ENCODE peak calls at places on chromosomes 3 and 15, in seven cellular contexts. One of them, this sample, is unnamed. For H3K36me3 and H3K27me3, the result is how much of the 10 kb centered on the place peaks cover.

GRCh38 chr3:42732829-42733459 is 30.3 kb upstream of the HHATL start:
- DNase-seq in PC-3: peak
- DNase-seq in tibial nerve: no peak
- DNase-seq in GM23248: no peak
- DNase-seq in neural progenitor cell: no peak
- DNase-seq in H7: no peak
- DNase-seq in HepG2: peak
- DNase-seq in this sample: no peak

GRCh38 chr3:54146383-54147239 is 24.3 kb downstream of the CACNA2D3 start:
- DNase-seq in PC-3: peak
- DNase-seq in tibial nerve: no peak
- DNase-seq in GM23248: peak
- DNase-seq in neural progenitor cell: peak
- DNase-seq in H7: peak
- DNase-seq in HepG2: peak
- DNase-seq in this sample: peak

GRCh38 chr3:81723732-81724313 is 37.6 kb downstream of the GBE1 start:
- DNase-seq in PC-3: peak
- DNase-seq in tibial nerve: no peak
- DNase-seq in GM23248: peak
- DNase-seq in neural progenitor cell: no peak
- DNase-seq in H7: no peak
- DNase-seq in HepG2: peak
- DNase-seq in this sample: peak

GRCh38 chr3:73558399-73559075 is 66.2 kb downstream of the PDZRN3 start:
- DNase-seq in PC-3: no peak
- DNase-seq in tibial nerve: no peak
- DNase-seq in GM23248: peak
- DNase-seq in neural progenitor cell: no peak
- DNase-seq in H7: peak
- DNase-seq in HepG2: no peak
- DNase-seq in this sample: no peak

GRCh38 chr3:127964053-127964452 is 49.0 kb downstream of the KBTBD12 start:
- DNase-seq in PC-3: peak
- DNase-seq in tibial nerve: no peak
- DNase-seq in GM23248: no peak
- DNase-seq in neural progenitor cell: no peak
- DNase-seq in H7: no peak
- DNase-seq in HepG2: no peak
- DNase-seq in this sample: no peak

GRCh38 chr3:95120921-95121320 is 1058.1 kb downstream of the NSUN3 start:
- DNase-seq in PC-3: no peak
- DNase-seq in tibial nerve: no peak
- DNase-seq in GM23248: no peak
- DNase-seq in neural progenitor cell: peak
- DNase-seq in H7: no peak
- DNase-seq in HepG2: no peak
- DNase-seq in this sample: no peak

GRCh38 chr3:120854908-120855526 is 53.0 kb upstream of the STXBP5L start:
- DNase-seq in PC-3: peak
- DNase-seq in tibial nerve: no peak
- DNase-seq in GM23248: peak
- DNase-seq in neural progenitor cell: no peak
- DNase-seq in H7: no peak
- DNase-seq in HepG2: no peak
- DNase-seq in this sample: no peak

GRCh38 chr3:171155122-171155700 is 128.7 kb upstream of the SLC2A2 start:
- DNase-seq in PC-3: no peak
- DNase-seq in tibial nerve: no peak
- DNase-seq in GM23248: no peak
- DNase-seq in neural progenitor cell: no peak
- DNase-seq in H7: no peak
- DNase-seq in HepG2: no peak
- DNase-seq in this sample: no peak

GRCh38 chr3:141308588-141309218 is 59.6 kb upstream of the ZBTB38 start:
- DNase-seq in PC-3: peak
- DNase-seq in tibial nerve: no peak
- DNase-seq in GM23248: peak
- DNase-seq in neural progenitor cell: peak
- DNase-seq in H7: peak
- DNase-seq in HepG2: peak
- DNase-seq in this sample: peak

GRCh38 chr15:66840615-66841014 is 138.6 kb downstream of the SMAD6 start:
- DNase-seq in PC-3: no peak
- DNase-seq in tibial nerve: no peak
- DNase-seq in GM23248: no peak
- DNase-seq in neural progenitor cell: no peak
- DNase-seq in H7: no peak
- DNase-seq in HepG2: no peak
- DNase-seq in this sample: no peak

GRCh38 chr15:98775498-98776230 is 127.3 kb downstream of the IGF1R start:
- DNase-seq in PC-3: no peak
- DNase-seq in tibial nerve: no peak
- DNase-seq in GM23248: peak
- DNase-seq in neural progenitor cell: no peak
- DNase-seq in H7: no peak
- DNase-seq in HepG2: no peak
- DNase-seq in this sample: no peak

GRCh38 chr3:98726084-98726483 is 37.1 kb upstream of the ST3GAL6 start:
- DNase-seq in PC-3: peak
- DNase-seq in tibial nerve: no peak
- DNase-seq in GM23248: no peak
- DNase-seq in neural progenitor cell: no peak
- DNase-seq in H7: no peak
- DNase-seq in HepG2: no peak
- DNase-seq in this sample: no peak

GRCh38 chr3:55157736-55158135 is 229.9 kb upstream of the LRTM1 start:
- DNase-seq in PC-3: peak
- DNase-seq in tibial nerve: no peak
- DNase-seq in GM23248: peak
- DNase-seq in neural progenitor cell: no peak
- DNase-seq in H7: no peak
- DNase-seq in HepG2: no peak
- DNase-seq in this sample: no peak

GRCh38 chr3:144660097-144660496 is 688.5 kb downstream of the DIPK2A start:
- DNase-seq in PC-3: no peak
- DNase-seq in tibial nerve: no peak
- DNase-seq in GM23248: no peak
- DNase-seq in neural progenitor cell: no peak
- DNase-seq in H7: no peak
- DNase-seq in HepG2: no peak
- DNase-seq in this sample: no peak

GRCh38 chr15:71807691-71808091 is 2.7 kb upstream of the NR2E3 start:
- DNase-seq in PC-3: no peak
- DNase-seq in tibial nerve: no peak
- DNase-seq in GM23248: peak
- DNase-seq in neural progenitor cell: peak
- DNase-seq in H7: peak
- DNase-seq in HepG2: no peak
- DNase-seq in this sample: peak

GRCh38 chr3:127970966-127971592 is 56.0 kb downstream of the KBTBD12 start:
- DNase-seq in PC-3: peak
- DNase-seq in tibial nerve: no peak
- DNase-seq in GM23248: peak
- DNase-seq in neural progenitor cell: peak
- DNase-seq in H7: peak
- DNase-seq in HepG2: peak
- DNase-seq in this sample: peak

GRCh38 chr3:117036259-117036799 is 326.8 kb downstream of the TUSC7 start:
- DNase-seq in PC-3: no peak
- DNase-seq in tibial nerve: peak
- DNase-seq in GM23248: peak
- DNase-seq in neural progenitor cell: no peak
- DNase-seq in H7: no peak
- DNase-seq in HepG2: no peak
- DNase-seq in this sample: peak

GRCh38 chr3:175150812-175151411 is 291.8 kb downstream of the NAALADL2 start:
- DNase-seq in PC-3: peak
- DNase-seq in tibial nerve: no peak
- DNase-seq in GM23248: no peak
- DNase-seq in neural progenitor cell: no peak
- DNase-seq in H7: no peak
- DNase-seq in HepG2: no peak
- DNase-seq in this sample: no peak

GRCh38 chr3:101868534-101869464 is 19.5 kb downstream of the NFKBIZ start:
- DNase-seq in PC-3: peak
- DNase-seq in tibial nerve: no peak
- DNase-seq in GM23248: no peak
- DNase-seq in neural progenitor cell: no peak
- DNase-seq in H7: no peak
- DNase-seq in HepG2: no peak
- DNase-seq in this sample: peak

GRCh38 chr15:30872341-30872748 is 31.4 kb upstream of the FAN1 start:
- DNase-seq in PC-3: peak
- DNase-seq in tibial nerve: no peak
- DNase-seq in GM23248: peak
- DNase-seq in neural progenitor cell: no peak
- DNase-seq in H7: no peak
- DNase-seq in HepG2: no peak
- DNase-seq in this sample: peak

GRCh38 chr3:147409143-147410121 is at the start of gene ZIC1:
- DNase-seq in PC-3: no peak
- DNase-seq in tibial nerve: no peak
- DNase-seq in GM23248: peak
- DNase-seq in neural progenitor cell: peak
- DNase-seq in H7: peak
- DNase-seq in HepG2: no peak
- DNase-seq in this sample: peak

GRCh38 chr3:51371943-51372557 is 13.0 kb upstream of the MANF start:
- DNase-seq in PC-3: peak
- DNase-seq in tibial nerve: no peak
- DNase-seq in GM23248: peak
- DNase-seq in neural progenitor cell: peak
- DNase-seq in H7: peak
- DNase-seq in HepG2: peak
- DNase-seq in this sample: no peak

GRCh38 chr15:36498401-36498800 is 81.0 kb upstream of the CDIN1 start:
- DNase-seq in PC-3: no peak
- DNase-seq in tibial nerve: no peak
- DNase-seq in GM23248: no peak
- DNase-seq in neural progenitor cell: no peak
- DNase-seq in H7: no peak
- DNase-seq in HepG2: no peak
- DNase-seq in this sample: no peak

GRCh38 chr15:36501063-36501678 is 78.3 kb upstream of the CDIN1 start:
- DNase-seq in PC-3: peak
- DNase-seq in tibial nerve: no peak
- DNase-seq in GM23248: peak
- DNase-seq in neural progenitor cell: peak
- DNase-seq in H7: peak
- DNase-seq in HepG2: peak
- DNase-seq in this sample: no peak

GRCh38 chr15:36498922-36499321 is 80.5 kb upstream of the CDIN1 start:
- DNase-seq in PC-3: peak
- DNase-seq in tibial nerve: no peak
- DNase-seq in GM23248: no peak
- DNase-seq in neural progenitor cell: no peak
- DNase-seq in H7: no peak
- DNase-seq in HepG2: no peak
- DNase-seq in this sample: no peak

GRCh38 chr15:36497903-36498302 is 81.5 kb upstream of the CDIN1 start:
- DNase-seq in PC-3: no peak
- DNase-seq in tibial nerve: no peak
- DNase-seq in GM23248: no peak
- DNase-seq in neural progenitor cell: no peak
- DNase-seq in H7: no peak
- DNase-seq in HepG2: no peak
- DNase-seq in this sample: no peak

GRCh38 chr15:36499751-36500389 is 79.6 kb upstream of the CDIN1 start:
- DNase-seq in PC-3: no peak
- DNase-seq in tibial nerve: no peak
- DNase-seq in GM23248: no peak
- DNase-seq in neural progenitor cell: no peak
- DNase-seq in H7: no peak
- DNase-seq in HepG2: no peak
- DNase-seq in this sample: no peak
- H3K36me3 ChIP-seq in PC-3: under half
- H3K36me3 ChIP-seq in tibial nerve: under half
- H3K36me3 ChIP-seq in GM23248: under half
- H3K36me3 ChIP-seq in neural progenitor cell: under half
- H3K36me3 ChIP-seq in H7: under half
- H3K36me3 ChIP-seq in HepG2: under half
- H3K36me3 ChIP-seq in this sample: under half

GRCh38 chr3:11924518-11924917 is 77.8 kb upstream of the TAMM41 start:
- DNase-seq in PC-3: no peak
- DNase-seq in tibial nerve: no peak
- DNase-seq in GM23248: no peak
- DNase-seq in neural progenitor cell: no peak
- DNase-seq in H7: no peak
- DNase-seq in HepG2: no peak
- DNase-seq in this sample: no peak

GRCh38 chr3:11915621-11916417 is 69.1 kb upstream of the TAMM41 start:
- DNase-seq in PC-3: no peak
- DNase-seq in tibial nerve: no peak
- DNase-seq in GM23248: no peak
- DNase-seq in neural progenitor cell: no peak
- DNase-seq in H7: no peak
- DNase-seq in HepG2: no peak
- DNase-seq in this sample: no peak

GRCh38 chr3:11917051-11917450 is 70.4 kb upstream of the TAMM41 start:
- DNase-seq in PC-3: no peak
- DNase-seq in tibial nerve: no peak
- DNase-seq in GM23248: no peak
- DNase-seq in neural progenitor cell: no peak
- DNase-seq in H7: no peak
- DNase-seq in HepG2: no peak
- DNase-seq in this sample: no peak

GRCh38 chr3:11914651-11915050 is 68.0 kb upstream of the TAMM41 start:
- DNase-seq in PC-3: no peak
- DNase-seq in tibial nerve: no peak
- DNase-seq in GM23248: no peak
- DNase-seq in neural progenitor cell: no peak
- DNase-seq in H7: no peak
- DNase-seq in HepG2: no peak
- DNase-seq in this sample: no peak

GRCh38 chr3:11919390-11919789 is 72.7 kb upstream of the TAMM41 start:
- DNase-seq in PC-3: no peak
- DNase-seq in tibial nerve: no peak
- DNase-seq in GM23248: no peak
- DNase-seq in neural progenitor cell: peak
- DNase-seq in H7: peak
- DNase-seq in HepG2: no peak
- DNase-seq in this sample: no peak
- H3K27me3 ChIP-seq in PC-3: under half
- H3K27me3 ChIP-seq in tibial nerve: under half
- H3K27me3 ChIP-seq in GM23248: under half
- H3K27me3 ChIP-seq in neural progenitor cell: under half
- H3K27me3 ChIP-seq in H7: under half
- H3K27me3 ChIP-seq in HepG2: under half
- H3K27me3 ChIP-seq in this sample: under half

GRCh38 chr3:63970596-63971468 is 52.5 kb downstream of the PSMD6 start:
- DNase-seq in PC-3: no peak
- DNase-seq in tibial nerve: no peak
- DNase-seq in GM23248: peak
- DNase-seq in neural progenitor cell: peak
- DNase-seq in H7: peak
- DNase-seq in HepG2: peak
- DNase-seq in this sample: no peak
- H3K4me3 ChIP-seq in PC-3: no peak
- H3K4me3 ChIP-seq in tibial nerve: no peak
- H3K4me3 ChIP-seq in GM23248: peak
- H3K4me3 ChIP-seq in neural progenitor cell: peak
- H3K4me3 ChIP-seq in H7: no peak
- H3K4me3 ChIP-seq in HepG2: no peak
- H3K4me3 ChIP-seq in this sample: no peak

GRCh38 chr3:52473031-52473430 is 17.6 kb downstream of the NISCH start:
- DNase-seq in PC-3: no peak
- DNase-seq in tibial nerve: no peak
- DNase-seq in GM23248: no peak
- DNase-seq in neural progenitor cell: no peak
- DNase-seq in H7: no peak
- DNase-seq in HepG2: no peak
- DNase-seq in this sample: no peak
- H3K36me3 ChIP-seq in PC-3: under half
- H3K36me3 ChIP-seq in tibial nerve: half or more
- H3K36me3 ChIP-seq in GM23248: half or more
- H3K36me3 ChIP-seq in neural progenitor cell: under half
- H3K36me3 ChIP-seq in H7: half or more
- H3K36me3 ChIP-seq in HepG2: half or more
- H3K36me3 ChIP-seq in this sample: under half